ENCODE peak calls at places on chromosomes 6 and 20, in four cellular contexts. E is neuronal stem cell, V is dorsolateral prefrontal cortex, M is mammary epithelial cell. C is an unnamed sample.

GRCh38 chr6:69279805-69280204 is 517.0 kb downstream of the LMBRD1 start:
- DNase-seq in E (no peak), V (peak), M (no peak), C (no peak)

GRCh38 chr6:118660218-118660569 is 8.8 kb upstream of the CEP85L start:
- DNase-seq in E (no peak), V (no peak), M (no peak), C (no peak)

GRCh38 chr20:60123096-60123495 is 164.9 kb downstream of the CDH26 start:
- DNase-seq in E (no peak), V (no peak), M (peak), C (no peak)

GRCh38 chr20:61980647-61981583 is 84.8 kb downstream of the TAF4 start:
- DNase-seq in E (no peak), V (no peak), M (no peak), C (no peak)

GRCh38 chr20:4244700-4245485 is 229.5 kb upstream of the RNF24 start:
- DNase-seq in E (no peak), V (no peak), M (no peak), C (no peak)

GRCh38 chr6:4250645-4251044 is 115.3 kb upstream of the ECI2 start:
- DNase-seq in E (no peak), V (no peak), M (no peak), C (no peak)

GRCh38 chr20:57202309-57202708 is 64.1 kb downstream of the BMP7 start:
- DNase-seq in E (no peak), V (no peak), M (no peak), C (no peak)

GRCh38 chr20:60372822-60373221 is 414.6 kb downstream of the CDH26 start:
- DNase-seq in E (no peak), V (no peak), M (no peak), C (no peak)

GRCh38 chr6:111113731-111114438 is 26.6 kb downstream of the SLC16A10 start:
- DNase-seq in E (no peak), V (no peak), M (no peak), C (no peak)

GRCh38 chr6:75893058-75893775 is 144.2 kb downstream of the MYO6 start:
- DNase-seq in E (peak), V (no peak), M (peak), C (no peak)

GRCh38 chr6:15441215-15441868 is 195.5 kb downstream of the JARID2 start:
- DNase-seq in E (peak), V (no peak), M (peak), C (no peak)

GRCh38 chr6:69422474-69422873 is 374.3 kb downstream of the LMBRD1 start:
- DNase-seq in E (no peak), V (no peak), M (no peak), C (no peak)

GRCh38 chr6:12008366-12009179 is 3.5 kb upstream of the HIVEP1 start:
- DNase-seq in E (peak), V (no peak), M (peak), C (peak)

GRCh38 chr6:51953246-51953645 is 134.2 kb downstream of the PKHD1 start:
- DNase-seq in E (no peak), V (no peak), M (no peak), C (no peak)

GRCh38 chr20:50395258-50395729 is 114.9 kb upstream of the PTPN1 start:
- DNase-seq in E (no peak), V (peak), M (no peak), C (peak)

GRCh38 chr6:116217069-116217468 is 36.8 kb downstream of the TSPYL4 start:
- DNase-seq in E (no peak), V (no peak), M (peak), C (no peak)

GRCh38 chr6:14728396-14729024 is 517.4 kb upstream of the JARID2 start:
- DNase-seq in E (no peak), V (no peak), M (peak), C (peak)

GRCh38 chr20:44176833-44177533 is 10.0 kb downstream of the JPH2 start:
- DNase-seq in E (no peak), V (no peak), M (no peak), C (no peak)

GRCh38 chr6:36985384-36985962 is 523 bp downstream of the MTCH1 start:
- DNase-seq in E (no peak), V (no peak), M (no peak), C (no peak)

GRCh38 chr20:9838378-9839295 is at the start of gene PAK5:
- DNase-seq in E (peak), V (peak), M (peak), C (peak)

GRCh38 chr6:51045548-51045947 is 226.9 kb downstream of the TFAP2B start:
- DNase-seq in E (no peak), V (no peak), M (peak), C (no peak)

GRCh38 chr6:15810618-15811017 is 147.8 kb upstream of the DTNBP1 start:
- DNase-seq in E (no peak), V (no peak), M (no peak), C (no peak)

GRCh38 chr6:7787731-7788130 is 61.8 kb downstream of the BMP6 start:
- DNase-seq in E (no peak), V (no peak), M (no peak), C (no peak)

GRCh38 chr6:23173231-23173630 is 603.9 kb downstream of the HDGFL1 start:
- DNase-seq in E (no peak), V (no peak), M (peak), C (no peak)

GRCh38 chr6:117615981-117616961 is 14.0 kb upstream of the GOPC start:
- DNase-seq in E (no peak), V (no peak), M (no peak), C (no peak)

GRCh38 chr6:156884306-156884705 is 107.1 kb downstream of the ARID1B start:
- DNase-seq in E (no peak), V (no peak), M (no peak), C (no peak)

GRCh38 chr6:30497714-30498113 is 8.4 kb downstream of the HLA-E start:
- DNase-seq in E (no peak), V (no peak), M (no peak), C (no peak)

GRCh38 chr6:113927001-113927400 is 43.9 kb downstream of the HDAC2 start:
- DNase-seq in E (no peak), V (no peak), M (no peak), C (no peak)

GRCh38 chr6:133956413-133957049 is 3.5 kb downstream of the TBPL1 start:
- DNase-seq in E (no peak), V (no peak), M (no peak), C (no peak)

GRCh38 chr20:61922936-61923335 is 142.7 kb downstream of the TAF4 start:
- DNase-seq in E (no peak), V (no peak), M (no peak), C (peak)

GRCh38 chr6:26311012-26311384 is 54.0 kb upstream of the BTN3A2 start:
- DNase-seq in E (no peak), V (no peak), M (peak), C (no peak)

GRCh38 chr20:61352381-61353260 is 100.6 kb downstream of the CDH4 start:
- DNase-seq in E (no peak), V (no peak), M (no peak), C (no peak)

GRCh38 chr6:39085129-39085528 is 29.9 kb downstream of the SAYSD1 start:
- DNase-seq in E (no peak), V (no peak), M (no peak), C (no peak)

GRCh38 chr6:118980063-118980462 is 45.1 kb upstream of the MCM9 start:
- DNase-seq in E (no peak), V (no peak), M (peak), C (peak)

GRCh38 chr6:24643925-24644324 is 2.1 kb downstream of the KIAA0319 start:
- DNase-seq in E (no peak), V (peak), M (no peak), C (no peak)

GRCh38 chr6:16238057-16238657 is at the start of gene GMPR:
- DNase-seq in E (peak), V (peak), M (peak), C (peak)

DNA sequence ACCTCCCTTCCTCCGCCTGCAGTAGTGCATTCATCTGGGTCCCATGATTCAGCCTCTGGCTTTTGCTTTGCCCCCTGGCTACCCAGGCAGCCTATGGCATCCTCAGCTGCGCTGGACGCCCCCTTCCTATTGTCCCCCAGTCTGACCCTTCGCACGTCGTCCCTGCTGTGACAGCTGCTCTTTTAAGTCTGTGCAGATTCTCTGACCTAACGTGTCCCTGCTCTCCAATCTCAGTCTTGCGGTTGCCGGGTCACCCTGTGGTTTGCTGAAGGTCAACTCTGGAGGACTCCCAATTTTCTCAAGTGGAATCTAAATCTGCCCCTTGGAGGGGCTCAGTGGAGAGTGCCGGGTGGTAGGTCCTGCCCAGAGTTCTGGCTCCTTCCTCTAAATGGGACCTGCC is 294.3 kb downstream of the CDC5L start:
- DNase-seq in E (no peak), V (no peak), M (no peak), C (no peak)
- H3K27ac ChIP-seq in E (no peak), V (no peak), M (no peak), C (no peak)

DNA sequence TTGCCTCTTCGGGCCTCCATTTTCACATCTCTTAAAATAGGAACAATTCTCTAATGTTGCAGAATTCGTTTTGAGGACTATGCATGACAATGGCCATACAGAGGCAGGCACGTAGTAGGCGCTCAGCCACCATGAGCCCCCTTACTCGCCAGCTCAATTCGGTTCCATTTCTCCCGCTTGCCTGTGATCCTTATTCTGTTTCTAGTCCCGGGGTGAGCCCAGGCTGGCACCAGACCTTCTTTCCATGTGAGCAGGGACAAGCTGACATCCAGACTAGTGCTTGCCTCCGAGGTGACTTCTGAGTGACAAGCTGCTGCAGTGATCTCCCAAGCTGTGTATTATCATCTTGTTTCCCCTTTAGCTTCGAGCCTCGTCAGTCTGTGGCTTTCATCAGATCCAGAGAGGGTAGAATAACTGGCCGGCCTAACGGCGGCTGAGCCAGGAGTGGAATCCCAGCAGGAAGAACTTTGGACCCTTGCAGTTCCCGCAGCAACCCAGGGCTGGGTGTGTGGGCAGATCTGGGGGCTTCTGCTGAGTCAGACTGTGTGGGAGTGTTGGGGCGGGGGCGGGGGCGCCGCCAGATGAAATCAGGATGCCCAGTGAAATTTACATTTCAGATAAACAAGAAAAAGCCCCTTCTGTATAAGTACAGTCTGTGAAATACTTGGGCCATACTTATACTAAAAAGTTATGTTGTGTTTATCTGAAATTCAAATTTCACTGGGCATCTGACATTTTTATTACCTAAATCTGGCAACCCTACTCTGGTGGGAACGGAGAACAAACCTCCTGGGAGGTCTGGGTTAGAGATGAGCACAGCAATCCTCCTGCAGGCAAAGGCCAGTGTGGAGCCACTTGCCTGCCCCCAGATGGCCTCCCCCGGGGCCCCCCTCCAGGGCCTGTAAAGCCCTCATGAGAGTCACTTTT is 10.9 kb downstream of the BANF2 start:
- DNase-seq in E (no peak), V (no peak), M (no peak), C (no peak)
- H3K27ac ChIP-seq in E (no peak), V (no peak), M (no peak), C (no peak)

DNA sequence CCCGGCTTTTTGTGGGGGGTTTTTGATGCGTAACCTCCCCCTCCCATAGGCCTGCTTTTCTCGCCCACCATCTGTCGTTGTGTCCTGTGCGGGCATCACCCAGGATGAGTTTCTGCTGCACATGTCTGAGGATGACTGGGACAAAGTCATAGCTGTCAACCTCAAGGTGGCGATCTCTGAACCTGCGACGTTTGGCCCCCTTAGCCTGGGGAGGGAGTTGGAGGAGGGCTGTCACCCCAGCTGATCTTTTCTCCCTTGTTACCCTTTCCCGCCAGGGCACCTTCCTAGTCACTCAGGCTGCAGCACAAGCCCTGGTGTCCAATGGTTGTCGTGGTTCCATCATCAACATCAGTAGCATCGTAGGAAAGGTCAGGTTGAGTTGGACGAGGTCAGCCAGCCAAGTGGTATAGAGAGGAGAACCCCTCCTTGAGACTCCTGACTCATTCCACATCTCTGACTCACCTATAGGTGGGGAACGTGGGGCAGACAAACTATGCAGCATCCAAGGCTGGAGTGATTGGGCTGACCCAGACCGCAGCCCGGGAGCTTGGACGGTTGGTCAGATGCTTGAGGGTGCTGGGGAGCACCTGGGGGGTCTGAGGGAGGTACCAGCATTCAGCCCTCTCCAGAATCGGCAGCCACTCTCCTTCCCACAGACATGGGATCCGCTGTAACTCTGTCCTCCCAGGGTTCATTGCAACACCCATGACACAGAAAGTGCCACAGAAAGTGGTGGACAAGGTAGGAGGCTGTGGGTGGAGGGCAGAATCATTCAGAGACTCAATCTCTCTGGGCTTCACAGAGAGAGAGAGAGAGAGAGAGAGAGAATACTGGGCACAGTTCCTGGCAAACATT is 944 bp downstream of the HSD17B8 start:
- DNase-seq in E (no peak), V (no peak), M (peak), C (no peak)
- H3K27ac ChIP-seq in E (peak), V (no peak), M (peak), C (peak)

DNA sequence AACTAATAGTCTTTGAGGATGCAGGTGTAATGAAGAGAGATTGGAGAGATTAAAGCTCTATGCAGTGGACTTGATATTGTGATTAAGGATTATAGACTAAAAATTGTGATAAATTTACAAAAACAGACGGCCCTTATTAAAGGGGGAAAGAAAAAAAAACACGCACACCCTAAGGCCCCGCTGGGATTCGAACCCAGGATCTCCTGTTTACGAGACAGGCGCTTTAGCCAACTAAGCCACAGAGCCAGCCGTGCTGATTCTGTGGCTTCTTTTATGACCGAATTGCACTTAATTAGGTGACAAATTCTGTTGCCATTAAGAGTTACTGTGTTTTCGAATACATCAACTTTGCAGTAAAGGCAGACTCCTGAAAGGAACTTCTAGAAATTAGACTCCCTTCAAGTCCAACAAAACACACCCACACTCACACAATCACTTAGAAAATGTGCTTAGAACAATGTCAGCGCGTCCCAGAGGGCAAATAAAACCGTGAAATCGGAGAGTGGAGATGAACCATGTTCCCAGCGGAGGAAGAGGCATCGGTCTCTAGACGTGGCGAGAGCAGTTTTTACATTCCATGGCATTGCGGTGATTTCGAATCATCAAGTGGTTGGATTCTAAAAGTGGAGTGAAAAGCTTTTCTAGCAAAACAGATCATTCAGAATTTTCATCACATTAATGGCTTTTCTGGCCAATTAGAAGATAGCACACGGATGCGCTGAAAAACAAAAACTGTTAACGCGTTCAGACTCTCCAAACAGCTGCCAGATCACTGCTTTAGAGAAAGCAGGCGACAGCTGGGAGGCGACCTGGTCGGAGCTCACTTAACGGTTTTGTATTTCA is 122.6 kb downstream of the GPX5 start:
- DNase-seq in E (peak), V (no peak), M (peak), C (no peak)
- H3K27ac ChIP-seq in E (peak), V (no peak), M (no peak), C (no peak)

DNA sequence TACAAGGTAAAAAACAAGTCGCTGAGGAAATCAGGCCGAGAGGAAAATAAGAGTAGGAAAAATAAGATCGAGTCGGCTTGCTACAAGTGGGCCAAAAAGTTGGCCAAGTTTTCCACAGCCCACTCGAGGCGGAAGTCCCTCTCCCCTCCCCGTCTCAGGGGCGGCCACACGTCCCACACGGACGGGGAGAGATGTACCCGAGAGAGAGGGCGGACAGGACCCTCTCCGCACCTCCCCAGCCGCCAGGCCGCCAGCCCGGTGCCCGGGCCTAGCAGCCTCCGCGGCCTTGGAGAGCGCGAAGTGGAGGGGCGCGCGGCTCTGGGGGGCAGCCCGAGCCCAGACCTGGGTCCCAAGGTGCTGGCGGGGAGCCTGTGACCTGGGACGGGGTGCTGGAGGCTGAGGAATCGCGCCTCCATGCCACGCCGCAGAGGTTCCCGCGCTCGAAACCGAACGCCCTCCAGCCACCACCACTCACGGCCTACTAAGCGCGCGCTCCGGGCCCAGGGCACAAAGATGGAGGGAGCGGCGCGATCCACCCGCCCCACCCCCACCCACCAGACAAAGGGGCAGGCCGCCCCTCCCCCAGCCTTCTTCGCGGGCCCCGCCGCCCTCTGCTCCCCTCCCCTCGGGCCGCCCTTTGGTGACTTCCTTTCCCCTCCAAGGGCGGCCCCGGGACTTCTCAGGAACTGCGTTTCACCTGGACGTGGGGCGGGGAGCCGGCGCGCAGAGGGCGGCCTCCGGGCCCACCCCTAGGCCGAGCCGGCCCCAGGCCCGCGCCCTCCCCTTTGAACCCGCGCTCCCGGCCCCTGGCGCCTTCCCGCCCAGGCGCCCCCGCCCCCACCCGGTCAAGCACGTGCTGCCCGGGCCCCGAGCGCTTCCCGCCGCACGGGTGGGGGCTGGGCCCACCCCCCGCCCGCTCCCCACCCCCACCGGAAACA is 1.7 kb upstream of the HMGA1 start:
- DNase-seq in E (peak), V (peak), M (no peak), C (peak)
- H3K27ac ChIP-seq in E (peak), V (peak), M (no peak), C (peak)